ENCODE peak calls at places on chromosomes 2 and 18, in five cellular contexts. M is spleen, W is colonic mucosa, K is A549, H is Panc1. R is an unnamed sample.

GRCh38 chr2:217162533-217162932 is 302.7 kb upstream of the TNP1 start:
- DNase-seq in M (no peak), W (no peak), K (no peak), H (no peak), R (peak; percentile 97)

GRCh38 chr18:70337139-70337972 is 48.5 kb downstream of the SOCS6 start:
- DNase-seq in M (no peak), W (peak; percentile 31), K (peak; percentile 59), H (peak; percentile 43), R (peak; percentile 88)

GRCh38 chr2:122100371-122101150 is 345.1 kb downstream of the TSN start:
- DNase-seq in M (no peak), W (no peak), K (no peak), H (no peak), R (no peak)

GRCh38 chr2:10137053-10137843 is 14.7 kb downstream of the RRM2 start:
- DNase-seq in M (peak; percentile 42), W (no peak), K (no peak), H (no peak), R (no peak)

GRCh38 chr2:25341031-25341727 is 546 bp downstream of the DNMT3A start:
- DNase-seq in M (no peak), W (no peak), K (no peak), H (no peak), R (peak; percentile 15)

GRCh38 chr2:102506743-102507142 is 33.7 kb downstream of the SLC9A4 start:
- DNase-seq in M (no peak), W (no peak), K (no peak), H (no peak), R (no peak)

GRCh38 chr2:193428336-193428818 is 1233.6 kb upstream of the TMEFF2 start:
- DNase-seq in M (no peak), W (no peak), K (peak; percentile 2), H (no peak), R (no peak)

GRCh38 chr2:143742631-143743030 is 613.4 kb downstream of the ARHGAP15 start:
- DNase-seq in M (no peak), W (no peak), K (no peak), H (no peak), R (peak; percentile 18)

GRCh38 chr2:230847883-230848388 is 16.8 kb upstream of the ITM2C start:
- DNase-seq in M (peak; percentile 96), W (peak; percentile 97), K (peak; percentile 76), H (no peak), R (peak; percentile 82)

GRCh38 chr2:159209341-159210306 is 76.9 kb downstream of the WDSUB1 start:
- DNase-seq in M (peak; percentile 92), W (peak; percentile 35), K (no peak), H (no peak), R (no peak)

GRCh38 chr2:152098033-152098797 is 629 bp downstream of the CACNB4 start:
- DNase-seq in M (peak; percentile 83), W (peak; percentile 25), K (peak; percentile 17), H (no peak), R (no peak)

GRCh38 chr18:64095056-64095455 is 53.8 kb downstream of the LINC00305 start:
- DNase-seq in M (no peak), W (no peak), K (no peak), H (no peak), R (no peak)

GRCh38 chr18:11147371-11147860 is 2.0 kb downstream of the PIEZO2 start:
- DNase-seq in M (no peak), W (no peak), K (no peak), H (no peak), R (no peak)

GRCh38 chr2:212595036-212595654 is 56.5 kb upstream of the ERBB4 start:
- DNase-seq in M (no peak), W (no peak), K (peak; percentile 1), H (peak; percentile 20), R (peak; percentile 54)

GRCh38 chr2:38376346-38376682 is 759 bp downstream of the ATL2 start:
- DNase-seq in M (no peak), W (peak; percentile 72), K (peak; percentile 94), H (peak; percentile 43), R (peak; percentile 64)

DNA sequence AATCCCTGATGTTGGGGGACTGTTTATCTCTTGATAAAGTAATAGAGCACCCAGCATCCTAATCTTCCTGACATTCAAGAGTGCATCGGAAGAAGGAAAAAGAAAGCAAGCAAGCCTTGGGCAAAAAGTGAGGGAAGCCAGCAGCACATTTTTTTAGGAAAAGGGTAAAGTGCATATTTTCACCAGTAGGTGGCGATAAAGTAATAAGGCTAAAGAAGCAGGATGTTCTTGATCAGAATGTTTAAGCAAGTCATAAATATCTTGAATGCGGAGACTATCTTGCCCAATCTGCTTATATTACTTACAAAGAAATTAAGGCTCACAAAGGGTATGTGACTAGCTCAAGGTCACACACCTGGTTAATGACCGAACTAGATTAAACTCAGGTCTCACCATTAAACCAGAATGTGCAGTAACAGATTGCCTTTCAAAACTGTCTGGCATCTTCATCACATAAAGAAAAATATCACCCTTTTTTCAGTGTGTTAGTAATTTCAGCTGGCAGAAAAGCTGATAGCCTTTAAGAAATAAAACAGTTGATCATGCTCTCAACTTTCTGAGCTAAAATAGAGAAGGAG is 83.8 kb downstream of the VIT start:
- DNase-seq in M (no peak), W (no peak), K (peak; percentile 71), H (peak; percentile 54), R (peak; percentile 74)
- H3K4me3 ChIP-seq in M (no peak overlapping the region), W (no peak overlapping the region), K (no peak overlapping the region), H (peak overlapping the region; percentile 3), R (no peak overlapping the region)

GRCh38 chr2:53964237-53964952 is 6.4 kb downstream of the PSME4 start:
- DNase-seq in M (no peak), W (no peak), K (no peak), H (no peak), R (no peak)

GRCh38 chr2:53960476-53960875 is 10.3 kb downstream of the PSME4 start:
- DNase-seq in M (no peak), W (no peak), K (no peak), H (no peak), R (no peak)

GRCh38 chr2:53969285-53970094 is 1.3 kb downstream of the PSME4 start:
- DNase-seq in M (no peak), W (peak; percentile 29), K (peak; percentile 74), H (peak; percentile 70), R (peak; percentile 53)

GRCh38 chr2:53970095-53970897 is 497 bp downstream of the PSME4 start:
- DNase-seq in M (no peak), W (peak; percentile 60), K (peak; percentile 35), H (no peak), R (peak; percentile 43)

GRCh38 chr2:53964987-53965687 is 5.7 kb downstream of the PSME4 start:
- DNase-seq in M (no peak), W (no peak), K (no peak), H (no peak), R (no peak)
- TF ChIP-seq CTCF in M (no peak), W (no peak), K (no peak), H (no peak), R (no peak)

GRCh38 chr2:63057249-63058148 is 6.9 kb downstream of the OTX1 start:
- DNase-seq in M (no peak), W (no peak), K (no peak), H (no peak), R (no peak)

GRCh38 chr2:63059434-63060078 is 8.9 kb downstream of the OTX1 start:
- DNase-seq in M (no peak), W (no peak), K (no peak), H (no peak), R (no peak)

GRCh38 chr2:63060079-63060482 is 9.5 kb downstream of the OTX1 start:
- DNase-seq in M (no peak), W (no peak), K (no peak), H (no peak), R (peak; percentile 56)

GRCh38 chr2:63058149-63058741 is 7.6 kb downstream of the OTX1 start:
- DNase-seq in M (no peak), W (no peak), K (no peak), H (no peak), R (peak; percentile 54)

DNA sequence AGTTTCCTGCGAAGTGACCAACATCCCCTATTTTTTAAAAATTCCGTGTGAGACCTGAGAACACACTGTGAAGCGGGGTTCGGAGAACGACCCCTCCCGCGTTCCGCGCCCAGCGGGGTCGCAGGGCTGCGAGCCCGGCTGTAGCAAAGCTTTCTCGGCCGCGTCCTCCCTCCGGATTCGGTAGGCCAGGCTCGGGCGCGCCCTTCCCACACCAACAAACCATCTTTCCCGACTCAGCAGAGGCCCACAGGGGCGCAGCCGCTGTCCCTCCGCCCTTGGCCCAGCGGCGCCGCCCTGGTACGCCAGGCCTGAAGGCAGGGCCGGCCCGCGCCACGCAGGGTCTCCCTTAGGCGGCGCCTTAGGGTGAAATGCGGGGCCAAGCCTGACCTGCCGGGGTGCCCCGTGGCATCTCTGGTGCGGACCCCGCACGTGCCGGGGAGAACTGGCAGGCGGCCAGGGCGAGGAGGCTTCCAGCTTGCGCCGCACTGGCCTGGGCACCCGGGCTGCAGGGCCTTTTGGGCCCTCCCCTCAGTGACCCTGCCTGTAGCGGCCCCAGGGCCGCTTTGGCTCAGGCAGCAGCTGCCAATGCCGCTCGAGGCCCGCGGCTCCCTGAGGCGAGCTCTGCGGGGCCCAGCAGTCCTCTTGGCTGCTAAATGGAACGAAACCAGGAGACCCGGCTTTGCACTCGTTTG is 8.3 kb downstream of the OTX1 start:
- DNase-seq in M (no peak), W (no peak), K (no peak), H (no peak), R (no peak)
- H3K4me3 ChIP-seq in M (peak overlapping the region; percentile 14), W (no peak overlapping the region), K (no peak overlapping the region), H (no peak overlapping the region), R (no peak overlapping the region)

GRCh38 chr2:3692375-3692774 is 11.0 kb upstream of the DCDC2C start:
- DNase-seq in M (no peak), W (no peak), K (peak; percentile 40), H (peak; percentile 7), R (peak; percentile 9)
- TF ChIP-seq CTCF in M (no peak), W (no peak), K (peak; percentile 61), H (peak; percentile 71), R (peak; percentile 37)

GRCh38 chr18:35139517-35139916 is 98.3 kb downstream of the MAPRE2 start:
- DNase-seq in M (no peak), W (no peak), K (no peak), H (no peak), R (no peak)
- H3K4me3 ChIP-seq in M (no peak overlapping the region), W (no peak overlapping the region), K (no peak overlapping the region), H (no peak overlapping the region), R (no peak overlapping the region)

GRCh38 chr18:37533647-37534565 is 31.7 kb downstream of the CELF4 start:
- DNase-seq in M (no peak), W (no peak), K (peak; percentile 18), H (no peak), R (no peak)
- TF ChIP-seq CTCF in M (no peak), W (no peak), K (no peak), H (peak; percentile 25), R (peak; percentile 9)

R was measured in astrocyte of the spinal cord.